ENCODE peak calls at places on chromosomes 4 and X, in four cellular contexts. B is HCT116, T is hippocampal formation, Q is stromal cell of bone marrow. G is an unnamed sample.
A peak's percentile ranks its signal among the peaks of the same experiment; 100 is the strongest.

GRCh38 chrX:49992809-49993208 is 70.4 kb downstream of the CLCN5 start:
- DNase-seq in Q (no peak), B (no peak), T (no peak), G (no peak)

GRCh38 chr4:105146286-105147219 is at the start of gene TET2:
- DNase-seq in T (peak; percentile 96), B (peak; percentile 68), Q (peak; percentile 72), G (peak; percentile 46)

GRCh38 chr4:70706516-70706915 is 15.2 kb upstream of the RUFY3 start:
- DNase-seq in Q (no peak), T (no peak), B (no peak), G (no peak)

GRCh38 chrX:11664211-11664888 is 1.4 kb downstream of the ARHGAP6 start:
- DNase-seq in Q (no peak), B (no peak), T (no peak), G (no peak)

GRCh38 chr4:1195109-1195671 is 22.8 kb upstream of the SPON2 start:
- DNase-seq in Q (no peak), B (no peak), T (no peak), G (no peak)

GRCh38 chrX:118115948-118116307 is 682 bp downstream of the KLHL13 start:
- DNase-seq in T (no peak), Q (no peak), B (no peak), G (no peak)

GRCh38 chrX:10242036-10242435 is 85.3 kb downstream of the CLCN4 start:
- DNase-seq in Q (no peak), B (no peak), T (no peak), G (no peak)

GRCh38 chr4:155935389-155935986 is 18.2 kb downstream of the CTSO start:
- DNase-seq in T (no peak), Q (no peak), B (no peak), G (no peak)

GRCh38 chrX:103774070-103774642 is 2.5 kb upstream of the PLP1 start:
- DNase-seq in B (peak; percentile 8), T (peak; percentile 86), Q (peak; percentile 16), G (peak; percentile 10)

GRCh38 chr4:8315343-8316250 is 46.0 kb downstream of the HTRA3 start:
- DNase-seq in T (no peak), Q (peak; percentile 53), B (peak; percentile 13), G (peak; percentile 39)

GRCh38 chr4:38757945-38758344 is 24.8 kb downstream of the TLR10 start:
- DNase-seq in Q (no peak), T (no peak), B (peak; percentile 61), G (no peak)

GRCh38 chr4:159655547-159655946 is 552.7 kb downstream of the RAPGEF2 start:
- DNase-seq in Q (peak; percentile 13), T (no peak), B (peak; percentile 16), G (no peak)

GRCh38 chr4:153486281-153487151 is 20.4 kb downstream of the TMEM131L start:
- DNase-seq in Q (peak; percentile 57), T (no peak), B (peak; percentile 74), G (peak; percentile 63)

GRCh38 chr4:174198396-174199179 is 84.9 kb downstream of the FBXO8 start:
- DNase-seq in T (no peak), Q (peak; percentile 93), B (no peak), G (peak; percentile 34)

GRCh38 chrX:132631579-132632232 is 142.9 kb upstream of the MBNL3 start:
- DNase-seq in Q (no peak), B (no peak), T (peak; percentile 5), G (peak; percentile 11)

GRCh38 chr4:2648159-2648814 is 107.8 kb downstream of the TNIP2 start:
- DNase-seq in B (no peak), Q (no peak), T (no peak), G (no peak)

GRCh38 chr4:6324999-6325790 is 55.5 kb downstream of the WFS1 start:
- DNase-seq in Q (no peak), B (no peak), T (no peak), G (no peak)

GRCh38 chrX:69203367-69204037 is 38.2 kb upstream of the PJA1 start:
- DNase-seq in Q (no peak), B (no peak), T (no peak), G (no peak)

GRCh38 chr4:2785613-2786012 is 7.3 kb upstream of the SH3BP2 start:
- DNase-seq in Q (no peak), T (no peak), B (no peak), G (no peak)

GRCh38 chr4:75844151-75844662 is 58.0 kb downstream of the PPEF2 start:
- DNase-seq in T (no peak), Q (peak; percentile 77), B (no peak), G (peak; percentile 86)